ENCODE peak calls at places on chromosomes 1 and 21, in six cellular contexts. B, R, N, Q, I and Z are unnamed samples.

GRCh38 chr1:61233121-61233659 is 150.8 kb downstream of the NFIA start:
- DNase-seq in B (no peak), R (no peak), N (no peak), Q (no peak), I (no peak), Z (no peak)

GRCh38 chr1:24279590-24280232 is 39.4 kb upstream of the GRHL3 start:
- DNase-seq in B (no peak), R (no peak), N (no peak), Q (no peak), I (no peak), Z (no peak)

GRCh38 chr1:96565546-96565945 is 156.0 kb upstream of the PTBP2 start:
- DNase-seq in B (no peak), R (no peak), N (peak), Q (no peak), I (no peak), Z (no peak)

GRCh38 chr1:100785399-100786082 is 66.0 kb downstream of the VCAM1 start:
- DNase-seq in B (no peak), R (peak), N (peak), Q (no peak), I (no peak), Z (no peak)

GRCh38 chr1:233440952-233441401 is 113.5 kb downstream of the MAP3K21 start:
- DNase-seq in B (peak), R (peak), N (peak), Q (peak), I (no peak), Z (peak)

GRCh38 chr1:209835782-209836298 is 8.1 kb downstream of the UTP25 start:
- DNase-seq in B (no peak), R (peak), N (no peak), Q (no peak), I (no peak), Z (peak)

GRCh38 chr1:221858758-221859157 is 116.9 kb upstream of the DUSP10 start:
- DNase-seq in B (no peak), R (peak), N (no peak), Q (no peak), I (peak), Z (peak)

GRCh38 chr1:226634156-226634588 is 85.6 kb downstream of the STUM start:
- DNase-seq in B (peak), R (peak), N (peak), Q (peak), I (no peak), Z (no peak)

GRCh38 chr1:210292276-210292851 is 36.3 kb upstream of the HHAT start:
- DNase-seq in B (peak), R (no peak), N (no peak), Q (peak), I (no peak), Z (no peak)

GRCh38 chr1:160768295-160768657 is 27.7 kb upstream of the LY9 start:
- DNase-seq in B (no peak), R (no peak), N (peak), Q (peak), I (no peak), Z (no peak)

GRCh38 chr1:214846971-214847810 is 235.3 kb upstream of the KCNK2 start:
- DNase-seq in B (no peak), R (no peak), N (no peak), Q (no peak), I (no peak), Z (no peak)

GRCh38 chr1:67921725-67922489 is 88.6 kb upstream of the GNG12 start:
- DNase-seq in B (no peak), R (no peak), N (peak), Q (no peak), I (no peak), Z (no peak)

GRCh38 chr1:179781962-179782361 is 38.9 kb downstream of the FAM163A start:
- DNase-seq in B (no peak), R (no peak), N (no peak), Q (peak), I (peak), Z (no peak)

GRCh38 chr1:38624341-38625039 is 235.1 kb downstream of the RRAGC start:
- DNase-seq in B (no peak), R (no peak), N (no peak), Q (no peak), I (no peak), Z (no peak)

GRCh38 chr1:41414291-41414690 is 53.1 kb downstream of the FOXO6 start:
- DNase-seq in B (no peak), R (no peak), N (no peak), Q (no peak), I (no peak), Z (no peak)

GRCh38 chr1:2231667-2232254 is 3.6 kb downstream of the SKI start:
- DNase-seq in B (no peak), R (peak), N (peak), Q (peak), I (no peak), Z (no peak)

GRCh38 chr1:23867542-23867952 is 543 bp downstream of the FUCA1 start:
- DNase-seq in B (no peak), R (no peak), N (no peak), Q (peak), I (no peak), Z (no peak)

GRCh38 chr1:184373155-184373554 is 13.7 kb upstream of the C1orf21 start:
- DNase-seq in B (no peak), R (no peak), N (no peak), Q (no peak), I (no peak), Z (no peak)

GRCh38 chr1:81803423-81804103 is 2.8 kb downstream of the ADGRL2 start:
- DNase-seq in B (no peak), R (no peak), N (no peak), Q (peak), I (no peak), Z (peak)

GRCh38 chr1:199742547-199742946 is 285.0 kb upstream of the NR5A2 start:
- DNase-seq in B (no peak), R (peak), N (peak), Q (no peak), I (peak), Z (peak)

GRCh38 chr1:244383278-244383884 is 68.3 kb downstream of the ADSS2 start:
- DNase-seq in B (no peak), R (no peak), N (no peak), Q (no peak), I (no peak), Z (no peak)

GRCh38 chr1:36089393-36090121 is 865 bp downstream of the ADPRS start:
- DNase-seq in B (no peak), R (no peak), N (peak), Q (no peak), I (peak), Z (no peak)

GRCh38 chr1:71053758-71054157 is 6.1 kb upstream of the PTGER3 start:
- DNase-seq in B (no peak), R (no peak), N (no peak), Q (no peak), I (no peak), Z (no peak)

GRCh38 chr1:201655243-201655642 is 116.3 kb downstream of the NAV1 start:
- DNase-seq in B (no peak), R (no peak), N (no peak), Q (no peak), I (no peak), Z (peak)

GRCh38 chr1:235588916-235589515 is 60.6 kb downstream of the GNG4 start:
- DNase-seq in B (no peak), R (no peak), N (peak), Q (no peak), I (no peak), Z (peak)

GRCh38 chr1:62213075-62213914 is 18.6 kb downstream of the L1TD1 start:
- DNase-seq in B (no peak), R (no peak), N (no peak), Q (no peak), I (no peak), Z (no peak)

GRCh38 chr1:212951058-212951923 is 950 bp downstream of the VASH2 start:
- DNase-seq in B (peak), R (no peak), N (no peak), Q (no peak), I (no peak), Z (no peak)

GRCh38 chr1:5939268-5940060 is 52.8 kb downstream of the NPHP4 start:
- DNase-seq in B (no peak), R (no peak), N (no peak), Q (no peak), I (no peak), Z (no peak)

GRCh38 chr1:150121236-150121862 is 28.4 kb upstream of the PLEKHO1 start:
- DNase-seq in B (no peak), R (no peak), N (no peak), Q (no peak), I (no peak), Z (no peak)

GRCh38 chr21:37564341-37564923 is 197.9 kb downstream of the DYRK1A start:
- DNase-seq in B (no peak), R (peak), N (peak), Q (peak), I (peak), Z (peak)

GRCh38 chr1:246067432-246068021 is 439.6 kb downstream of the SMYD3 start:
- DNase-seq in B (no peak), R (peak), N (no peak), Q (no peak), I (no peak), Z (no peak)

GRCh38 chr1:218711884-218712674 is 366.9 kb downstream of the TGFB2 start:
- DNase-seq in B (no peak), R (peak), N (no peak), Q (peak), I (no peak), Z (peak)

GRCh38 chr1:207327994-207328393 is 6.5 kb downstream of the CD55 start:
- DNase-seq in B (no peak), R (no peak), N (peak), Q (no peak), I (peak), Z (no peak)

GRCh38 chr1:237205400-237206064 is 163.5 kb downstream of the RYR2 start:
- DNase-seq in B (no peak), R (no peak), N (no peak), Q (peak), I (no peak), Z (no peak)

GRCh38 chr1:37495875-37496274 is 18.7 kb downstream of the MEAF6 start:
- DNase-seq in B (no peak), R (no peak), N (no peak), Q (no peak), I (no peak), Z (no peak)